ENCODE peak calls at places on chromosomes 2 and 18, in four cellular contexts. One of them, this sample, is unnamed.

GRCh38 chr2:20611077-20611843 is 39.6 kb downstream of the HS1BP3 start:
- DNase-seq in breast epithelium: peak; percentile 78
- DNase-seq in stomach: peak; percentile 71
- DNase-seq in HCT116: no peak
- DNase-seq in this sample: no peak

GRCh38 chr2:74138952-74139323 is 8.8 kb downstream of the BOLA3 start:
- DNase-seq in HCT116: no peak
- DNase-seq in breast epithelium: no peak
- DNase-seq in stomach: no peak
- DNase-seq in this sample: no peak

GRCh38 chr2:48529676-48530032 is 300 bp upstream of the STON1 start:
- DNase-seq in HCT116: no peak
- DNase-seq in breast epithelium: no peak
- DNase-seq in stomach: no peak
- DNase-seq in this sample: no peak

GRCh38 chr2:183665403-183665802 is 541.2 kb downstream of the NUP35 start:
- DNase-seq in breast epithelium: no peak
- DNase-seq in stomach: no peak
- DNase-seq in HCT116: no peak
- DNase-seq in this sample: no peak

GRCh38 chr2:235378944-235379343 is 114.9 kb upstream of the AGAP1 start:
- DNase-seq in HCT116: no peak
- DNase-seq in breast epithelium: no peak
- DNase-seq in stomach: no peak
- DNase-seq in this sample: no peak

GRCh38 chr2:213251618-213252017 is 32.6 kb upstream of the SPAG16 start:
- DNase-seq in breast epithelium: no peak
- DNase-seq in stomach: no peak
- DNase-seq in HCT116: peak; percentile 50
- DNase-seq in this sample: no peak

GRCh38 chr2:121698318-121698930 is 38.3 kb downstream of the NIFK start:
- DNase-seq in HCT116: no peak
- DNase-seq in breast epithelium: no peak
- DNase-seq in stomach: no peak
- DNase-seq in this sample: no peak

GRCh38 chr2:152175368-152176112 is at the start of gene STAM2:
- DNase-seq in breast epithelium: peak; percentile 85
- DNase-seq in stomach: peak; percentile 94
- DNase-seq in HCT116: peak; percentile 79
- DNase-seq in this sample: peak; percentile 79

GRCh38 chr2:226800941-226801784 is 1.5 kb upstream of the IRS1 start:
- DNase-seq in HCT116: no peak
- DNase-seq in breast epithelium: peak; percentile 75
- DNase-seq in stomach: peak; percentile 88
- DNase-seq in this sample: peak; percentile 90

GRCh38 chr18:22585333-22585732 is 167.6 kb upstream of the CTAGE1 start:
- DNase-seq in breast epithelium: no peak
- DNase-seq in HCT116: no peak
- DNase-seq in stomach: no peak
- DNase-seq in this sample: no peak

GRCh38 chr2:141534671-141535359 is 596.0 kb downstream of the LRP1B start:
- DNase-seq in HCT116: no peak
- DNase-seq in breast epithelium: no peak
- DNase-seq in stomach: no peak
- DNase-seq in this sample: no peak

GRCh38 chr2:230770804-230771203 is 58.2 kb downstream of the CAB39 start:
- DNase-seq in HCT116: no peak
- DNase-seq in breast epithelium: no peak
- DNase-seq in stomach: no peak
- DNase-seq in this sample: no peak

GRCh38 chr2:40200516-40200915 is 251.4 kb downstream of the SLC8A1 start:
- DNase-seq in HCT116: no peak
- DNase-seq in breast epithelium: no peak
- DNase-seq in stomach: no peak
- DNase-seq in this sample: no peak

GRCh38 chr2:156340818-156341481 is 8.4 kb upstream of the NR4A2 start:
- DNase-seq in HCT116: no peak
- DNase-seq in breast epithelium: no peak
- DNase-seq in stomach: no peak
- DNase-seq in this sample: no peak

GRCh38 chr2:120346034-120346666 is at the start of gene INHBB:
- DNase-seq in breast epithelium: no peak
- DNase-seq in HCT116: no peak
- DNase-seq in stomach: no peak
- DNase-seq in this sample: no peak

GRCh38 chr2:127674241-127675209 is 805 bp downstream of the LIMS2 start:
- DNase-seq in breast epithelium: no peak
- DNase-seq in HCT116: no peak
- DNase-seq in stomach: peak; percentile 25
- DNase-seq in this sample: no peak

GRCh38 chr2:217294818-217295217 is 435.0 kb upstream of the TNP1 start:
- DNase-seq in breast epithelium: no peak
- DNase-seq in HCT116: no peak
- DNase-seq in stomach: no peak
- DNase-seq in this sample: no peak

GRCh38 chr2:113129519-113130078 is 2.2 kb downstream of the IL1RN start:
- DNase-seq in HCT116: no peak
- DNase-seq in breast epithelium: no peak
- DNase-seq in stomach: no peak
- DNase-seq in this sample: no peak

GRCh38 chr2:119248311-119248710 is 24.7 kb downstream of the STEAP3 start:
- DNase-seq in breast epithelium: no peak
- DNase-seq in HCT116: no peak
- DNase-seq in stomach: peak; percentile 9
- DNase-seq in this sample: no peak

GRCh38 chr2:241638063-241638660 is 669 bp downstream of the ATG4B start:
- DNase-seq in stomach: no peak
- DNase-seq in HCT116: no peak
- DNase-seq in breast epithelium: no peak
- DNase-seq in this sample: no peak

GRCh38 chr2:70957838-70958237 is 20.6 kb upstream of the ANKRD53 start:
- DNase-seq in stomach: no peak
- DNase-seq in HCT116: no peak
- DNase-seq in breast epithelium: peak; percentile 4
- DNase-seq in this sample: no peak

GRCh38 chr2:150557020-150557644 is 69.7 kb upstream of the RND3 start:
- DNase-seq in breast epithelium: no peak
- DNase-seq in stomach: no peak
- DNase-seq in HCT116: no peak
- DNase-seq in this sample: no peak

GRCh38 chr2:43387092-43388062 is 161.0 kb upstream of the ZFP36L2 start:
- DNase-seq in breast epithelium: no peak
- DNase-seq in HCT116: no peak
- DNase-seq in stomach: no peak
- DNase-seq in this sample: no peak

GRCh38 chr2:151824886-151825285 is 3.3 kb downstream of the ARL5A start:
- DNase-seq in HCT116: no peak
- DNase-seq in stomach: no peak
- DNase-seq in breast epithelium: no peak
- DNase-seq in this sample: no peak

GRCh38 chr2:180124273-180124881 is 117.3 kb upstream of the CWC22 start:
- DNase-seq in HCT116: peak; percentile 51
- DNase-seq in breast epithelium: no peak
- DNase-seq in stomach: no peak
- DNase-seq in this sample: no peak

GRCh38 chr18:12606592-12607315 is 51.2 kb downstream of the SPIRE1 start:
- DNase-seq in stomach: no peak
- DNase-seq in HCT116: peak; percentile 27
- DNase-seq in breast epithelium: no peak
- DNase-seq in this sample: no peak

GRCh38 chr2:129820908-129821307 is 158.6 kb upstream of the RAB6C start:
- DNase-seq in HCT116: no peak
- DNase-seq in stomach: no peak
- DNase-seq in breast epithelium: peak; percentile 26
- DNase-seq in this sample: no peak

GRCh38 chr2:231213931-231214642 is 15.7 kb downstream of the ARMC9 start:
- DNase-seq in stomach: no peak
- DNase-seq in HCT116: no peak
- DNase-seq in breast epithelium: no peak
- DNase-seq in this sample: no peak

GRCh38 chr2:10132596-10132995 is 10.1 kb downstream of the RRM2 start:
- DNase-seq in breast epithelium: no peak
- DNase-seq in stomach: no peak
- DNase-seq in HCT116: no peak
- DNase-seq in this sample: no peak
- TF ChIP-seq POLR2A in breast epithelium: no peak
- TF ChIP-seq POLR2A in stomach: no peak
- TF ChIP-seq POLR2A in HCT116: no peak
- TF ChIP-seq POLR2A in this sample: no peak

GRCh38 chr18:8988262-8988871 is 114.1 kb upstream of the NDUFV2 start:
- DNase-seq in breast epithelium: no peak
- DNase-seq in stomach: peak; percentile 59
- DNase-seq in HCT116: peak; percentile 52
- DNase-seq in this sample: peak; percentile 45

GRCh38 chr18:8989017-8989416 is 113.5 kb upstream of the NDUFV2 start:
- DNase-seq in HCT116: no peak
- DNase-seq in breast epithelium: no peak
- DNase-seq in stomach: no peak
- DNase-seq in this sample: no peak

GRCh38 chr18:8989855-8990254 is 112.6 kb upstream of the NDUFV2 start:
- DNase-seq in stomach: no peak
- DNase-seq in HCT116: no peak
- DNase-seq in breast epithelium: no peak
- DNase-seq in this sample: no peak

GRCh38 chr18:8991131-8991530 is 111.4 kb upstream of the NDUFV2 start:
- DNase-seq in HCT116: no peak
- DNase-seq in stomach: no peak
- DNase-seq in breast epithelium: no peak
- DNase-seq in this sample: no peak

GRCh38 chr18:8990276-8991031 is 112.0 kb upstream of the NDUFV2 start:
- DNase-seq in breast epithelium: peak; percentile 61
- DNase-seq in stomach: peak; percentile 64
- DNase-seq in HCT116: no peak
- DNase-seq in this sample: no peak
- TF ChIP-seq POLR2A in breast epithelium: no peak
- TF ChIP-seq POLR2A in stomach: no peak
- TF ChIP-seq POLR2A in HCT116: no peak
- TF ChIP-seq POLR2A in this sample: no peak

GRCh38 chr2:187876554-187876953 is 322.3 kb upstream of the TFPI start:
- DNase-seq in HCT116: no peak
- DNase-seq in breast epithelium: no peak
- DNase-seq in stomach: no peak
- DNase-seq in this sample: no peak
- TF ChIP-seq POLR2A in HCT116: no peak
- TF ChIP-seq POLR2A in breast epithelium: no peak
- TF ChIP-seq POLR2A in stomach: no peak
- TF ChIP-seq POLR2A in this sample: no peak

DNA sequence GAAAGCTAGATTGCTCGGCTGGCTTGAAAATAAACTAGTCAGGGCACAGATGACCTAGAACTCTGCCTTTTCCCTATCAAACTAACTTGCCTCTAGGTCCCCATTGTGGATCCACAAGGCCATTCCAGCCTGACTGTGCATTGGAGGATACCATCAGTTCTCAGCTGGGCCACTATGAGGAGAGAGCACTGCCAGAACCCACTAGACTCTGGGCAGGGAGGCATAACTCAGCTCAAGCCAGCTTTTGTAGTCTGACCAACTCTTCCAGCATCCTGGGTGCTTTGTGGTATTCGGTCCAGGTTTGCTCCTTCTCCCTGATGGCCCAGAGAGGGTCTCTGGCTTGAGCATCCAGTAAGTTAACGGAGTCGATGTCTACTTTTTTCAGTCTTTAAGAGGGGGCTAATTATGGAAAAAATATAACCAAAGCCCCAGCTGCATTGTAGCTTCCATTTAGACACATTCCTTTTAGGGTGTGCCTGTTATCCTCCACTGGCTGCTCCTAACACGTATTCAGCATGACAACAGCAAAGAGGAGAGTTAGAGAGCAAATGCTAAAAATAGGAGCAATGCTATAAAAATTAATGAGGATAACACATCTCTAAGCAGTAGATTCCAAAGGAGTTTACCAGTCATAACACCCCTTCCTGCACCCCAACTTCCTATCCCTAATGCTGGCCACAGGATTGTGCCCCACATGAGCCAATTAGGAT is 15.2 kb downstream of the GKN2 start:
- DNase-seq in breast epithelium: no peak
- DNase-seq in stomach: no peak
- DNase-seq in HCT116: no peak
- DNase-seq in this sample: no peak
- TF ChIP-seq POLR2A in breast epithelium: no peak
- TF ChIP-seq POLR2A in stomach: no peak
- TF ChIP-seq POLR2A in HCT116: no peak
- TF ChIP-seq POLR2A in this sample: no peak

GRCh38 chr2:85239102-85239501 is 88.7 kb downstream of the TGOLN2 start:
- DNase-seq in HCT116: no peak
- DNase-seq in breast epithelium: no peak
- DNase-seq in stomach: no peak
- DNase-seq in this sample: no peak

GRCh38 chr2:85240055-85240454 is 87.7 kb downstream of the TGOLN2 start:
- DNase-seq in HCT116: no peak
- DNase-seq in breast epithelium: no peak
- DNase-seq in stomach: no peak
- DNase-seq in this sample: no peak

GRCh38 chr2:85238607-85239006 is 89.2 kb downstream of the TGOLN2 start:
- DNase-seq in stomach: no peak
- DNase-seq in HCT116: no peak
- DNase-seq in breast epithelium: no peak
- DNase-seq in this sample: no peak

GRCh38 chr2:85236107-85236506 is 91.7 kb downstream of the TGOLN2 start:
- DNase-seq in breast epithelium: no peak
- DNase-seq in HCT116: no peak
- DNase-seq in stomach: no peak
- DNase-seq in this sample: no peak

GRCh38 chr2:85237849-85238570 is 89.8 kb downstream of the TGOLN2 start:
- DNase-seq in HCT116: no peak
- DNase-seq in stomach: no peak
- DNase-seq in breast epithelium: no peak
- DNase-seq in this sample: no peak
- TF ChIP-seq POLR2A in HCT116: no peak
- TF ChIP-seq POLR2A in stomach: no peak
- TF ChIP-seq POLR2A in breast epithelium: no peak
- TF ChIP-seq POLR2A in this sample: no peak

DNA sequence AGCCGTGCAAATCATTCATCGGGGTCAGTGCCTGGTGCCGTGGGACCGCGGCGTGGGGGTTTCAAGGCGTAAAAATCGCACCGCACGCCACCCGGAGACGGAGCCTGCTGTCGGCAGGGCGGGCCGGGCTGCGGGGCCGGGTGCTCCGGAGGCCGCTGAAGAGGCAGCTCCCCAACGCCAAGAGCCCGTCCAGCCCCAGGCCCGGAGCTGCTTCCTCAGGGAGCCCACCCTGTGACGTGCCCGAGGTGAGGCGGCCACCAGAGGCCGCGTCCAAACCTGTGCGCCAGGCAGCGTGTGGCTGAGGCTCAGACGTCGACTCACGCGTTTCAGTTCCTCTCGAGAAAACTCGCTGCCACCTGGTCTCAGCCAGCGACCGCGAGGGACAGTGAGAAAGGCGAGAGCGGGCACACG is 98.1 kb downstream of the NFATC1 start:
- DNase-seq in breast epithelium: no peak
- DNase-seq in HCT116: no peak
- DNase-seq in stomach: no peak
- DNase-seq in this sample: no peak
- TF ChIP-seq POLR2A in breast epithelium: no peak
- TF ChIP-seq POLR2A in HCT116: no peak
- TF ChIP-seq POLR2A in stomach: no peak
- TF ChIP-seq POLR2A in this sample: no peak